ENCODE peak calls at places on chromosomes 1 and 21, in six cellular contexts. V is HCT116, W is transverse colon, H is stomach, I is GM12892, K is suprapubic skin. Y is an unnamed sample.

GRCh38 chr1:67577646-67578045 is 107.4 kb upstream of the GADD45A start:
- DNase-seq in K (no peak), H (no peak), I (no peak), V (no peak), W (no peak), Y (no peak)

GRCh38 chr1:210779259-210779658 is 354.7 kb downstream of the KCNH1 start:
- DNase-seq in H (no peak), I (no peak), V (no peak), W (no peak), K (no peak), Y (no peak)

GRCh38 chr1:185735667-185736105 is 1.5 kb downstream of the HMCN1 start:
- DNase-seq in K (no peak), I (no peak), H (no peak), W (no peak), V (no peak), Y (no peak)

GRCh38 chr1:56676571-56677035 is 31.5 kb downstream of the PRKAA2 start:
- DNase-seq in K (no peak), W (no peak), H (no peak), I (no peak), V (no peak), Y (no peak)

GRCh38 chr1:243268284-243268653 is 12.4 kb downstream of the SDCCAG8 start:
- DNase-seq in K (no peak), I (no peak), W (no peak), H (no peak), V (peak), Y (no peak)

GRCh38 chr1:178091986-178092745 is 1.7 kb upstream of the RASAL2 start:
- DNase-seq in K (no peak), I (no peak), H (no peak), W (no peak), V (no peak), Y (no peak)

GRCh38 chr1:58781541-58782307 is 2.1 kb downstream of the JUN start:
- DNase-seq in K (peak), W (peak), I (no peak), H (peak), V (no peak), Y (peak)

GRCh38 chr1:30785714-30786113 is 28.1 kb upstream of the LAPTM5 start:
- DNase-seq in W (no peak), I (no peak), H (no peak), K (no peak), V (no peak), Y (no peak)

GRCh38 chr1:12595839-12596821 is 21.9 kb downstream of the DHRS3 start:
- DNase-seq in W (peak), V (no peak), H (peak), I (no peak), K (peak), Y (peak)

GRCh38 chr1:152924191-152924590 is 15.8 kb downstream of the IVL start:
- DNase-seq in H (no peak), I (no peak), K (no peak), V (no peak), W (no peak), Y (no peak)

GRCh38 chr1:183758913-183759312 is 46.0 kb upstream of the RGL1 start:
- DNase-seq in I (no peak), H (no peak), K (no peak), W (no peak), V (no peak), Y (no peak)

GRCh38 chr1:76764638-76765572 is 102.4 kb upstream of the ST6GALNAC5 start:
- DNase-seq in K (no peak), H (no peak), W (no peak), V (no peak), I (no peak), Y (no peak)

GRCh38 chr1:227885648-227886502 is 61.9 kb downstream of the WNT9A start:
- DNase-seq in V (peak), W (peak), I (peak), H (peak), K (peak), Y (peak)

GRCh38 chr1:7369866-7370265 is 401.2 kb upstream of the VAMP3 start:
- DNase-seq in H (no peak), K (no peak), V (no peak), I (no peak), W (no peak), Y (peak)

GRCh38 chr1:225572422-225572821 is 80.5 kb downstream of the ENAH start:
- DNase-seq in K (no peak), W (no peak), V (no peak), H (no peak), I (no peak), Y (no peak)

GRCh38 chr1:90045853-90046563 is 51.1 kb downstream of the ZNF326 start:
- DNase-seq in H (no peak), W (no peak), V (peak), I (no peak), K (no peak), Y (no peak)

GRCh38 chr1:179310271-179310670 is 16.7 kb downstream of the SOAT1 start:
- DNase-seq in V (no peak), H (no peak), I (no peak), K (no peak), W (no peak), Y (no peak)

GRCh38 chr1:169312084-169312954 is 55.3 kb downstream of the NME7 start:
- DNase-seq in W (no peak), I (no peak), H (no peak), V (peak), K (no peak), Y (no peak)

GRCh38 chr1:190633488-190633887 is 155.8 kb upstream of the BRINP3 start:
- DNase-seq in W (no peak), V (no peak), I (no peak), K (no peak), H (no peak), Y (no peak)

GRCh38 chr1:29711582-29712274 is 475.4 kb downstream of the PTPRU start:
- DNase-seq in H (no peak), W (no peak), V (no peak), K (no peak), I (no peak), Y (no peak)

GRCh38 chr1:69523032-69523431 is 44.7 kb upstream of the LRRC7 start:
- DNase-seq in I (no peak), K (no peak), W (no peak), H (no peak), V (no peak), Y (no peak)

GRCh38 chr21:25370311-25370744 is 237.0 kb downstream of the MRPL39 start:
- DNase-seq in H (no peak), I (no peak), V (no peak), K (no peak), W (no peak), Y (no peak)

GRCh38 chr1:207991331-207991914 is 80.5 kb upstream of the CD34 start:
- DNase-seq in V (no peak), W (no peak), I (no peak), H (no peak), K (no peak), Y (no peak)

GRCh38 chr1:17194981-17195528 is 9.9 kb upstream of the PADI1 start:
- DNase-seq in K (peak), W (no peak), I (no peak), H (no peak), V (no peak), Y (no peak)

GRCh38 chr1:44294588-44295007 is 60.5 kb downstream of the ERI3 start:
- DNase-seq in K (no peak), V (peak), W (peak), I (no peak), H (peak), Y (no peak)

GRCh38 chr1:219000606-219001005 is 173.1 kb upstream of the LYPLAL1 start:
- DNase-seq in K (no peak), W (no peak), V (no peak), H (no peak), I (no peak), Y (no peak)

GRCh38 chr1:23718482-23718881 is 24.8 kb upstream of the ELOA start:
- DNase-seq in K (no peak), H (no peak), I (no peak), W (no peak), V (peak), Y (peak)

GRCh38 chr1:18041685-18042355 is 65.8 kb upstream of the IGSF21 start:
- DNase-seq in V (no peak), W (no peak), H (no peak), K (no peak), I (no peak), Y (no peak)

GRCh38 chr1:31581821-31582810 is 5.8 kb downstream of the TINAGL1 start:
- DNase-seq in W (no peak), K (no peak), V (no peak), H (no peak), I (no peak), Y (no peak)

GRCh38 chr1:119453021-119453420 is 38.1 kb downstream of the HSD3B2 start:
- DNase-seq in I (no peak), H (no peak), V (no peak), K (no peak), W (no peak), Y (no peak)

GRCh38 chr1:165988275-165988674 is 160.9 kb downstream of the UCK2 start:
- DNase-seq in K (no peak), V (no peak), H (no peak), I (no peak), W (no peak), Y (no peak)

GRCh38 chr1:155307247-155307740 is 1.4 kb upstream of the FDPS start:
- DNase-seq in H (no peak), I (no peak), K (no peak), W (no peak), V (no peak), Y (no peak)

GRCh38 chr1:154178856-154179811 is 12.8 kb downstream of the TPM3 start:
- DNase-seq in W (peak), H (peak), K (no peak), V (no peak), I (no peak), Y (no peak)

GRCh38 chr21:39454949-39455668 is 3.3 kb downstream of the SH3BGR start:
- DNase-seq in H (no peak), W (no peak), V (no peak), K (no peak), I (no peak), Y (no peak)

GRCh38 chr1:9685833-9686232 is 34.3 kb downstream of the PIK3CD start:
- DNase-seq in H (no peak), I (no peak), K (no peak), V (no peak), W (no peak), Y (no peak)

GRCh38 chr1:9687876-9688582 is 36.5 kb downstream of the PIK3CD start:
- DNase-seq in H (peak), K (no peak), I (no peak), W (peak), V (no peak), Y (peak)

GRCh38 chr1:9688599-9688998 is 37.1 kb downstream of the PIK3CD start:
- DNase-seq in H (no peak), K (no peak), V (no peak), I (no peak), W (no peak), Y (no peak)

GRCh38 chr1:9689011-9689706 is 37.6 kb downstream of the PIK3CD start:
- DNase-seq in I (peak), H (peak), K (peak), V (peak), W (peak), Y (peak)

DNA sequence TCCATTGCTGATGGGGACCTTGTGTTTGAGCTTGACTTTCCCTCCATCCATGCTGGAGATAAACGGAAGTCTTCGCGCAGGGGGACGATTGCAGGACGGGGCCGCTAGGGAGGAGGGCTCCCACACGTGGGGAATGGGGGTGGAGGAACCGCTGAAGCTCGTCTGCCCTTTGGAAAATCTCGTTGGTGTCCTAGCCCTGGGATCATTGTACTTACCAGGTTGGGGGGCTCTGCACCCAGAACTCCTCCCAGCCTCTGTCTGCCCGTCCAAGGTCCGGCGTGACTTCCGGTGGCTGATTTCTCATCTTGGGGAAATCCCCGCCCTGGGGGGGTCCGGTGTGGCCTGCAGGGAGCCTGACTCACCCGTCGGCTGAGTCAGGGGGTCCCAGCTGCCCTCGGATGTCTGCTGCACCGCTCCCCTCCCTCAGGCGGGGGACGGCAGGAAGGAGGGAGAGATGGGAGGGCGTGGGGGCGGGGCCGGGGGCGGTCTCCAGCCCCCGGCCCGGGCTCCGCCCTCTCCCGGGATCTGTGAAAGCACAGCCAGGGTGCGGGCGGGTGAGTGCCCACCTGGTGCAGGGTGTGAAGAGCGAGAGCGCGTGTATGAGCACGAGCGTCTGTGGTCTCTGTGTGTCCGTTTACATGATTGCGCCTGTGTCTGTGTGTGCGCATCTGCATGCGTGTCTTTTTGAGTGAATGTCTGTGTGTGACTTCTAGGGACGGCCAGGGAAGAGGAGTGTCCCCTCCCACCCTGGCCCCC is 35.8 kb downstream of the PIK3CD start:
- DNase-seq in W (peak), I (peak), H (peak), K (no peak), V (no peak), Y (peak)
- TF ChIP-seq POLR2AphosphoS5 in W (no peak), I (peak), H (no peak), K (no peak), V (peak), Y (peak)

DNA sequence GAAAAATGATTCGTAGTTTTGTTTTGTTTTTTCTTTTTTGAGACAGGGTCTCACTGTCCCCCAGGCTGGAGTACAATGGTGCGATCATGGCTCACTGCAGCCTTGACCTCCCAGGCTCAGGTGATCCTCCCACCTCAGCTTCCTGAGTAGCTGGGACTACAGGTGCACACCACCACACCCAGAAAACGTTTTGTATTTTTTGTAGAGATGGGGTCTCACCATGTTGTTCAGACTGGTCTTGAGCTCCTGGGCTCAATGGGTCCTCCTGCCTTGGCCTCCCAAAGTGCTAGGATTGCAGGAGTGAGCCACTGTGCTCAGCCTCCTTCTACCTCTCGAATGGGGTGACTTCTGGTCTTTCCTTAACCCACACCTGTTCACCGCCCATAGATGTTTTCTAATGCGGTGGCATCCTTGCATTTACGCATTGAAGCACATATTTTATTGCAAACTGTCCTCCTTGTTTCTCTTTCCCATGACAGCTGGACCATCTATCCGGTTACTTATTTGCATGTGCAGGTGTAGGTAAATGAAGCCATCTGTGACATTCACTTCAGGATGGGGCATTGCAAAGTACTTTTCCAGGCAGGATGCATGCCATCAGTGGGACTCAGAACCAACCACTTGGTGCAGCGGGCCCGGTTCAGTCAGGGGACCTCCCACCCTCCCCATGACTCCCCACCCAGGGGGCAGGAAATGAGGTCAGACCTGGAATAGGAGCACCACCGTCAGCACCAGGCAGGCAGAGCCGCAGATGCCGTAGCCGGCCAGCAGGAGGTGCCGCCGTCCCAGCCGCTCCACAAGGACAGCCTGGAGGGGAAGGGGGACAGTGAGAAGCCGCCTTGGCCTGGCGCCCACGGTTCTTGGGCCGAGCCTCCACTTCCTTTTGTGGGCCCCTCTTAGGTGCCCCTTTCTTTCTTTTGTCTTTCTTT is 16.5 kb downstream of the SLC2A7 start:
- DNase-seq in V (no peak), W (peak), H (peak), I (peak), K (no peak), Y (peak)
- TF ChIP-seq POLR2AphosphoS5 in V (peak), W (no peak), H (no peak), I (peak), K (no peak), Y (no peak)

GRCh38 chr1:150995896-150996295 is 10.8 kb downstream of the MINDY1 start:
- DNase-seq in I (no peak), H (peak), K (no peak), W (no peak), V (no peak), Y (no peak)
- TF ChIP-seq POLR2AphosphoS5 in I (no peak), H (peak), K (peak), W (no peak), V (no peak), Y (no peak)

GRCh38 chr1:50272923-50273322 is 150.3 kb downstream of the DMRTA2 start:
- DNase-seq in K (no peak), W (no peak), V (no peak), I (no peak), H (no peak), Y (no peak)

GRCh38 chr1:50268049-50268448 is 155.2 kb downstream of the DMRTA2 start:
- DNase-seq in H (no peak), K (no peak), V (no peak), I (no peak), W (no peak), Y (no peak)

GRCh38 chr1:50270926-50271325 is 152.3 kb downstream of the DMRTA2 start:
- DNase-seq in K (no peak), H (no peak), V (no peak), I (no peak), W (no peak), Y (no peak)

GRCh38 chr1:50271968-50272578 is 151.2 kb downstream of the DMRTA2 start:
- DNase-seq in H (peak), W (peak), I (peak), K (no peak), V (peak), Y (no peak)

DNA sequence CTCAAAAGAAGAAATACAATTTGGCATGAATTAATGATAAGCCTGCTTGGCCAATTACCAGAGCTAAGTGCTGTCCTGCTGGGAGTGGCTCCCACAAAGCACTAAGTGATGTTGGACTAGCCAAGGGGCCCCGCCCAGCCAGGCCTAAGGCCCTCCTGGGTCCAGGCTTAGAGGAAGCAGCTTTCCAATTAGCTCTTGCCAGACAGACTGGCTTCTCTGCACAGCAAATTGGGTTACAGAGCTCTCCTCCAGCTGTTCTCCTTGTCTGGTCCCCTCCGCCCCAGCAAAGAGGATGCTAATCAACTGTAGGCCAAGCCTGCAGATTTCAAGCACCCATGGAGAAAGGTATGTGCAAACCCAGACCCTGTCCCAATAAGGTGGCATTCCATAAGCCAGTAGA is 151.9 kb downstream of the DMRTA2 start:
- DNase-seq in W (no peak), V (no peak), K (no peak), I (no peak), H (no peak), Y (no peak)
- TF ChIP-seq POLR2AphosphoS5 in W (no peak), V (no peak), K (no peak), I (no peak), H (no peak), Y (no peak)

GRCh38 chr21:46055863-46056281 is 42.0 kb upstream of the COL6A2 start:
- DNase-seq in V (no peak), I (no peak), H (no peak), K (no peak), W (no peak), Y (no peak)
- TF ChIP-seq POLR2AphosphoS5 in V (no peak), I (no peak), H (peak), K (no peak), W (no peak), Y (no peak)

GRCh38 chr1:156368157-156368658 is 803 bp upstream of the RHBG start:
- DNase-seq in W (no peak), K (no peak), V (no peak), H (no peak), I (no peak), Y (no peak)
- TF ChIP-seq POLR2AphosphoS5 in W (no peak), K (no peak), V (no peak), H (no peak), I (no peak), Y (no peak)

GRCh38 chr1:15525043-15525958 is 1.3 kb upstream of the CASP9 start:
- DNase-seq in V (peak), I (peak), K (peak), H (no peak), W (peak), Y (no peak)
- TF ChIP-seq POLR2AphosphoS5 in V (peak), I (no peak), K (no peak), H (no peak), W (peak), Y (peak)

GRCh38 chr1:53982034-53982761 is 35.8 kb downstream of the LDLRAD1 start:
- DNase-seq in K (no peak), W (peak), V (no peak), H (no peak), I (no peak), Y (no peak)

GRCh38 chr1:53982762-53983101 is 35.3 kb downstream of the LDLRAD1 start:
- DNase-seq in V (no peak), H (no peak), I (no peak), W (no peak), K (no peak), Y (no peak)

GRCh38 chr1:53979712-53980450 is 33.7 kb downstream of the LRRC42 start:
- DNase-seq in V (no peak), W (no peak), I (no peak), H (no peak), K (no peak), Y (no peak)

GRCh38 chr1:53984701-53985100 is 33.3 kb downstream of the LDLRAD1 start:
- DNase-seq in K (no peak), I (no peak), W (no peak), V (no peak), H (no peak), Y (no peak)

DNA sequence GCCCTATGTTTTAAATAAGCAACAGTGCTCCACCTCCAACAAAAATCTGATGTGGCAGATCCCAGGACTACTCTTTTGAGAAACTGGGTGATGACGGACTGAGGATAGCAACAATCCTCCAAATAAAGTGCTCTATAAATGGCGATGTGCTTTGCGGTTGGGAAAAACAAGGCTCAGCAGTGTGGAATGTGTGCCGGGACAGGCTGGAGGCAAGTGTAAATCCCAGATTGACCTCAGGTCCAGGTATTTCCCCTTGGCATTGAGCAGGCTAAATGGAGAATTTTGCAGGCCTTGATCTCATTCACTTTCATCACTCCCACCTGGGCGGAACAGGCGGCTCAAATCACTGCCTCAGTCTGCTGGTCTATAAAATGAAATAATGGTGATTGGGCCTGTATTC is 35.1 kb downstream of the LRRC42 start:
- DNase-seq in I (no peak), W (no peak), V (no peak), H (no peak), K (no peak), Y (no peak)
- TF ChIP-seq POLR2AphosphoS5 in I (no peak), W (no peak), V (no peak), H (no peak), K (no peak), Y (no peak)

GRCh38 chr1:230807551-230808267 is 60.5 kb downstream of the CAPN9 start:
- DNase-seq in I (no peak), K (no peak), W (no peak), V (no peak), H (no peak), Y (no peak)
- TF ChIP-seq POLR2AphosphoS5 in I (no peak), K (no peak), W (no peak), V (no peak), H (no peak), Y (no peak)

Y was measured in spleen.